ENCODE peak calls at places on chromosomes 7 and 10, in five cellular contexts. H is HCT116; J is lower lobe of right lung; P is CD8-positive, alpha-beta T cell; Y is kidney epithelial cell. D is an unnamed sample.

GRCh38 chr10:16361086-16361485 is 75.7 kb upstream of the PTER start:
- DNase-seq in Y (no peak), P (no peak), H (no peak), J (no peak), D (no peak)

GRCh38 chr10:129970404-129971364 is 6.6 kb upstream of the EBF3 start:
- DNase-seq in P (no peak), H (no peak), J (peak; percentile 23), Y (no peak), D (no peak)

GRCh38 chr7:155306677-155307470 is 9.2 kb downstream of the INSIG1 start:
- DNase-seq in J (no peak), H (no peak), Y (peak; percentile 37), P (no peak), D (no peak)

GRCh38 chr10:50561266-50561665 is 62.5 kb downstream of the SGMS1 start:
- DNase-seq in J (no peak), Y (no peak), H (no peak), P (no peak), D (peak; percentile 90)

GRCh38 chr7:1246871-1247526 is 14.3 kb downstream of the UNCX start:
- DNase-seq in H (no peak), Y (no peak), P (no peak), J (no peak), D (no peak)

GRCh38 chr10:94006591-94007550 is 13.1 kb downstream of the PLCE1 start:
- DNase-seq in H (no peak), J (no peak), P (no peak), Y (no peak), D (no peak)

GRCh38 chr7:1032536-1033181 is 11.7 kb upstream of the GPR146 start:
- DNase-seq in J (no peak), P (no peak), H (no peak), Y (no peak), D (no peak)

GRCh38 chr7:69795932-69796331 is 197.7 kb downstream of the AUTS2 start:
- DNase-seq in H (no peak), J (no peak), Y (no peak), P (no peak), D (no peak)

GRCh38 chr10:17059197-17059688 is 70.4 kb downstream of the CUBN start:
- DNase-seq in P (no peak), Y (no peak), J (no peak), H (no peak), D (peak; percentile 88)

GRCh38 chr7:128347573-128348147 is 4.0 kb upstream of the RBM28 start:
- DNase-seq in H (peak; percentile 18), P (peak; percentile 38), Y (no peak), J (peak; percentile 54), D (no peak)

GRCh38 chr7:108421720-108422331 is 34.4 kb downstream of the NRCAM start:
- DNase-seq in Y (no peak), H (no peak), J (no peak), P (no peak), D (no peak)

GRCh38 chr7:109456116-109456515 is 886.4 kb downstream of the DNAJB9 start:
- DNase-seq in Y (no peak), H (no peak), J (no peak), P (no peak), D (no peak)

GRCh38 chr7:37440738-37441404 is 7.8 kb downstream of the ELMO1 start:
- DNase-seq in P (peak; percentile 17), J (no peak), Y (no peak), H (no peak), D (no peak)

GRCh38 chr7:154375956-154376355 is 323.8 kb downstream of the DPP6 start:
- DNase-seq in J (no peak), P (no peak), Y (no peak), H (no peak), D (no peak)

GRCh38 chr10:101601541-101601940 is 13.4 kb downstream of the DPCD start:
- DNase-seq in Y (no peak), H (no peak), P (no peak), J (no peak), D (no peak)

GRCh38 chr10:84715911-84716310 is 387.5 kb downstream of the CCSER2 start:
- DNase-seq in Y (no peak), H (peak; percentile 31), J (no peak), P (no peak), D (no peak)

GRCh38 chr10:94108200-94108599 is 114.5 kb downstream of the PLCE1 start:
- DNase-seq in H (no peak), J (no peak), Y (peak; percentile 28), P (no peak), D (peak; percentile 80)

GRCh38 chr7:152435384-152436278 is at the start of gene KMT2C:
- DNase-seq in Y (no peak), P (peak; percentile 52), J (peak; percentile 75), H (no peak), D (no peak)

GRCh38 chr10:97261188-97261587 is 31.2 kb downstream of the ARHGAP19 start:
- DNase-seq in H (no peak), J (no peak), Y (no peak), P (no peak), D (no peak)

GRCh38 chr10:9228770-9229169 is 1174.3 kb downstream of the GATA3 start:
- DNase-seq in P (no peak), Y (no peak), J (no peak), H (no peak), D (no peak)

GRCh38 chr10:133459454-133460207 is 5.9 kb downstream of the SCART1 start:
- DNase-seq in Y (no peak), J (no peak), H (no peak), P (no peak), D (no peak)

GRCh38 chr7:45325378-45325777 is 167.8 kb downstream of the RAMP3 start:
- DNase-seq in Y (no peak), J (no peak), P (no peak), H (no peak), D (no peak)

GRCh38 chr10:18594574-18595156 is 56.7 kb downstream of the NSUN6 start:
- DNase-seq in Y (no peak), P (no peak), J (no peak), H (no peak), D (no peak)

GRCh38 chr7:31133497-31133896 is 81.4 kb downstream of the ADCYAP1R1 start:
- DNase-seq in H (no peak), J (no peak), Y (no peak), P (no peak), D (no peak)

GRCh38 chr7:31123726-31124125 is 71.6 kb downstream of the ADCYAP1R1 start:
- DNase-seq in H (no peak), J (no peak), P (no peak), Y (no peak), D (no peak)

GRCh38 chr7:31125171-31125570 is 73.1 kb downstream of the ADCYAP1R1 start:
- DNase-seq in J (no peak), P (no peak), H (no peak), Y (no peak), D (no peak)

GRCh38 chr7:31126976-31127375 is 74.9 kb downstream of the ADCYAP1R1 start:
- DNase-seq in P (no peak), J (no peak), H (no peak), Y (no peak), D (no peak)

GRCh38 chr7:31129067-31129466 is 77.0 kb downstream of the ADCYAP1R1 start:
- DNase-seq in Y (no peak), J (no peak), P (no peak), H (no peak), D (no peak)
- TF ChIP-seq CTCF in Y (no peak), J (no peak), P (no peak), H (peak; percentile 45), D (no peak)

DNA sequence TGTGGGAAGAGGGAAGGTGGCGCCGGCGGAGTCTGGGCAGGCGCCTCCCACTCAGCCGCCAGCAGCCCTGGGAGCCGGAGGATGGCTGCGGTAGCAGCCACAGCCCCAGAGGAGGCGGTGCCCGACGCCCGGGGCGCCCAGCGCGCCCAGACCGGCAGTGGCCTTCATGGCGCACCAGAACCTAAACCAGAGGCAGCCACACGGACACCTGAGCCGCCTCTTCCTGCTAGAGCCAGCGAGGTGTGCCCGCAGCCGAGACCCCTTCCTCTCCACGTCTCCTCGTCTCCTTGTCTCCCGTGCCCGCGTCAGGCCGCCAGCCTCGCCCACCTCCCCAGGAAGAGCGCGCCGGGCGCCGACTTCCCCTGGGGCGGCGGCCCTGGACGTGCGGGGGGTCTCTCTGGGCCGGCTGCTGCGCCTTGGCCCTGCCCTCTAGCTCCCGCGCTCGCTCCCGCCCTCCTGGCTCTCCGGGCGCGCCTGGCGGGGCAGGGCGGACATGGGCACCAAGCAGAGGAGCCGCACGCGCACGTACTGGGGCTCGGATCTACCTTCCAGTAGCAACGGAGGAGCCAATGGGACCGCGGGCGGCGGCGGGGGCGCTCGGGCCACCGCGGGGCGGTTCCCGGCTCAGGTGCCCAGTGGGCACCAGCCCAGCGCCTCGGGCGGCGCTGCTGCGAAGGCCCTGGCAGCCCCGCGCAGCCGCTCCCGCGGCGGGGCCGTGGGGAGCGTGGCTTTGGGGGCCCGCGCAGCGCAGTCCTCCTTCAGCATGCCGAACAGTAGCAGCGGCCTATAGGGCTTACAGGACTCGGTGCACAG is 33.0 kb upstream of the SFTPD start:
- DNase-seq in J (peak; percentile 87), Y (no peak), P (no peak), H (peak; percentile 23), D (no peak)
- H3K4me3 ChIP-seq in J (peak overlapping the region; percentile 70), Y (peak overlapping the region; percentile 63), P (no peak overlapping the region), H (peak overlapping the region; percentile 61), D (peak overlapping the region; percentile 63)

GRCh38 chr10:74024600-74024999 is 26.7 kb downstream of the VCL start:
- DNase-seq in P (no peak), Y (no peak), J (no peak), H (no peak), D (no peak)

GRCh38 chr10:74027702-74028101 is 29.8 kb downstream of the VCL start:
- DNase-seq in P (no peak), Y (no peak), J (no peak), H (no peak), D (no peak)

GRCh38 chr10:74022941-74023629 is 25.2 kb downstream of the VCL start:
- DNase-seq in H (no peak), Y (no peak), P (no peak), J (no peak), D (no peak)

GRCh38 chr10:74025380-74025978 is 27.6 kb downstream of the VCL start:
- DNase-seq in Y (no peak), P (no peak), J (no peak), H (no peak), D (no peak)

DNA sequence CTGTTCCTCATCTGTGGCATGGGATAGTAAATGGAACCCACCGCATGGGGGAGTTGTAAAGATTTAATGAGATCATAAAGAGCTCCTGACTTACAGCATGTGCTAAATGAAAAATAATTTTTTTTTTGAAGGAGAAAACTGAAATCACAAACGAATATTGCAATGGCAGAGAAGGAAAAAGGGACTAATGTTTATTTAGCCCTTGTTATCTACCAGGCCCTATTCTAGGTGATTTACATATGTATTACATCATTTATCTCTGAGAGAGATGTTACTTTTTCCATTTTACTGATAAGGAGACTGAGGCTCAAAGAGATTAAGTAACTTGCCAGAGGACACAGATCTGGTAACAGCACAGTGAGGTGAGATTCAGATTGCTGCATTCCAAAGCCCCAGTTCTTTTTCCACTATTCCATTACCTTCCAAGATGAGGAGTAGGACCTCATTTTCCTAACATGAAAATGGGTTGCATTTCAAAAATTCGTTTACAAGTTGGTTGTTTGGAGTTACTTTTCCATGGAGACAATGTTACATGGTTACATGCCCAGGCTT is 28.6 kb downstream of the VCL start:
- DNase-seq in Y (no peak), P (no peak), J (no peak), H (no peak), D (no peak)
- TF ChIP-seq CTCF in Y (no peak), P (no peak), J (no peak), H (no peak), D (no peak)

GRCh38 chr7:158657189-158657746 is 47.3 kb downstream of the NCAPG2 start:
- DNase-seq in H (no peak), Y (no peak), P (no peak), J (no peak), D (no peak)
- H3K4me3 ChIP-seq in H (no peak overlapping the region), Y (no peak overlapping the region), P (no peak overlapping the region), J (no peak overlapping the region), D (no peak overlapping the region)